ENCODE peak calls at places on chromosomes 13 and 19, in five cellular contexts. One of them, this sample, is unnamed.

GRCh38 chr13:114106526-114106925 is 25.9 kb downstream of the RASA3 start:
- DNase-seq in T-helper 2 cell: no peak
- DNase-seq in KG1: no peak
- DNase-seq in stimulated activated CD4-positive, alpha-beta T cell treated with anti-CD3 and anti-CD28 coated beads, Interleukin-15, amount 100 ng/mL, for 1 hour: no peak
- DNase-seq in NCI-H1930: no peak
- DNase-seq in this sample: no peak

GRCh38 chr19:13054605-13055212 is 47.9 kb downstream of the LYL1 start:
- DNase-seq in KG1: no peak
- DNase-seq in T-helper 2 cell: no peak
- DNase-seq in NCI-H1930: no peak
- DNase-seq in stimulated activated CD4-positive, alpha-beta T cell treated with anti-CD3 and anti-CD28 coated beads, Interleukin-15, amount 100 ng/mL, for 1 hour: no peak
- DNase-seq in this sample: no peak

GRCh38 chr19:3653081-3653795 is 26.6 kb upstream of the CACTIN start:
- DNase-seq in stimulated activated CD4-positive, alpha-beta T cell treated with anti-CD3 and anti-CD28 coated beads, Interleukin-15, amount 100 ng/mL, for 1 hour: no peak
- DNase-seq in NCI-H1930: no peak
- DNase-seq in KG1: no peak
- DNase-seq in T-helper 2 cell: no peak
- DNase-seq in this sample: no peak

GRCh38 chr13:40980466-40980865 is 38.6 kb downstream of the ELF1 start:
- DNase-seq in stimulated activated CD4-positive, alpha-beta T cell treated with anti-CD3 and anti-CD28 coated beads, Interleukin-15, amount 100 ng/mL, for 1 hour: no peak
- DNase-seq in KG1: no peak
- DNase-seq in T-helper 2 cell: no peak
- DNase-seq in NCI-H1930: no peak
- DNase-seq in this sample: no peak

GRCh38 chr13:27536361-27537101 is 83.8 kb downstream of the LNX2 start:
- DNase-seq in stimulated activated CD4-positive, alpha-beta T cell treated with anti-CD3 and anti-CD28 coated beads, Interleukin-15, amount 100 ng/mL, for 1 hour: no peak
- DNase-seq in T-helper 2 cell: no peak
- DNase-seq in KG1: no peak
- DNase-seq in NCI-H1930: no peak
- DNase-seq in this sample: no peak

GRCh38 chr13:110702591-110703526 is 3.1 kb downstream of the CARS2 start:
- DNase-seq in T-helper 2 cell: no peak
- DNase-seq in KG1: no peak
- DNase-seq in stimulated activated CD4-positive, alpha-beta T cell treated with anti-CD3 and anti-CD28 coated beads, Interleukin-15, amount 100 ng/mL, for 1 hour: no peak
- DNase-seq in NCI-H1930: no peak
- DNase-seq in this sample: no peak

GRCh38 chr13:43411741-43412140 is 375.0 kb downstream of the ENOX1 start:
- DNase-seq in NCI-H1930: peak
- DNase-seq in T-helper 2 cell: no peak
- DNase-seq in KG1: no peak
- DNase-seq in stimulated activated CD4-positive, alpha-beta T cell treated with anti-CD3 and anti-CD28 coated beads, Interleukin-15, amount 100 ng/mL, for 1 hour: no peak
- DNase-seq in this sample: no peak

GRCh38 chr19:9406798-9407352 is 28.5 kb downstream of the ZNF266 start:
- DNase-seq in KG1: peak
- DNase-seq in NCI-H1930: peak
- DNase-seq in T-helper 2 cell: peak
- DNase-seq in stimulated activated CD4-positive, alpha-beta T cell treated with anti-CD3 and anti-CD28 coated beads, Interleukin-15, amount 100 ng/mL, for 1 hour: no peak
- DNase-seq in this sample: peak

This sample was measured in CMK.